ENCODE peak calls at places on chromosomes 11 and 22, in six cellular contexts. One of them, this sample, is unnamed.

GRCh38 chr11:120058931-120059330 is 79.0 kb downstream of the TRIM29 start:
- DNase-seq in PC-9: no peak
- DNase-seq in PC-3: no peak
- DNase-seq in HCT116: no peak
- DNase-seq in fibroblast of lung: no peak
- DNase-seq in hepatocyte: no peak
- DNase-seq in this sample: no peak

GRCh38 chr22:29700949-29701927 is 18.6 kb upstream of the CABP7 start:
- DNase-seq in PC-9: peak
- DNase-seq in PC-3: peak
- DNase-seq in HCT116: peak
- DNase-seq in fibroblast of lung: peak
- DNase-seq in hepatocyte: peak
- DNase-seq in this sample: no peak

GRCh38 chr11:129846508-129847335 is 31.1 kb downstream of the TMEM45B start:
- DNase-seq in PC-9: peak
- DNase-seq in PC-3: peak
- DNase-seq in HCT116: no peak
- DNase-seq in fibroblast of lung: peak
- DNase-seq in hepatocyte: peak
- DNase-seq in this sample: peak

GRCh38 chr22:50562523-50563409 is at the start of gene SYCE3:
- DNase-seq in PC-9: peak
- DNase-seq in PC-3: peak
- DNase-seq in HCT116: peak
- DNase-seq in fibroblast of lung: peak
- DNase-seq in hepatocyte: peak
- DNase-seq in this sample: peak

GRCh38 chr11:6320411-6321207 is at the start of gene CAVIN3:
- DNase-seq in PC-9: peak
- DNase-seq in PC-3: peak
- DNase-seq in HCT116: peak
- DNase-seq in fibroblast of lung: peak
- DNase-seq in hepatocyte: peak
- DNase-seq in this sample: peak

GRCh38 chr11:2348986-2349385 is 28.1 kb upstream of the CD81 start:
- DNase-seq in PC-9: no peak
- DNase-seq in PC-3: peak
- DNase-seq in HCT116: no peak
- DNase-seq in fibroblast of lung: peak
- DNase-seq in hepatocyte: no peak
- DNase-seq in this sample: peak

GRCh38 chr22:46518542-46519325 is 18.7 kb downstream of the CELSR1 start:
- DNase-seq in PC-9: no peak
- DNase-seq in PC-3: no peak
- DNase-seq in HCT116: no peak
- DNase-seq in fibroblast of lung: no peak
- DNase-seq in hepatocyte: no peak
- DNase-seq in this sample: no peak

GRCh38 chr11:112519749-112520148 is 259.1 kb upstream of the PLET1 start:
- DNase-seq in PC-9: no peak
- DNase-seq in PC-3: no peak
- DNase-seq in HCT116: no peak
- DNase-seq in fibroblast of lung: no peak
- DNase-seq in hepatocyte: no peak
- DNase-seq in this sample: no peak

GRCh38 chr11:132962026-132962425 is 570.3 kb downstream of the OPCML start:
- DNase-seq in PC-9: no peak
- DNase-seq in PC-3: no peak
- DNase-seq in HCT116: no peak
- DNase-seq in fibroblast of lung: peak
- DNase-seq in hepatocyte: peak
- DNase-seq in this sample: peak

GRCh38 chr11:75346912-75347647 is 4.4 kb downstream of the ARRB1 start:
- DNase-seq in PC-9: no peak
- DNase-seq in PC-3: no peak
- DNase-seq in HCT116: no peak
- DNase-seq in fibroblast of lung: peak
- DNase-seq in hepatocyte: no peak
- DNase-seq in this sample: no peak

GRCh38 chr11:58576792-58577440 is 1.3 kb upstream of the LPXN start:
- DNase-seq in PC-9: no peak
- DNase-seq in PC-3: peak
- DNase-seq in HCT116: no peak
- DNase-seq in fibroblast of lung: peak
- DNase-seq in hepatocyte: peak
- DNase-seq in this sample: peak

GRCh38 chr11:3056296-3057068 is 741 bp downstream of the CARS1 start:
- DNase-seq in PC-9: no peak
- DNase-seq in PC-3: peak
- DNase-seq in HCT116: no peak
- DNase-seq in fibroblast of lung: no peak
- DNase-seq in hepatocyte: no peak
- DNase-seq in this sample: peak

DNA sequence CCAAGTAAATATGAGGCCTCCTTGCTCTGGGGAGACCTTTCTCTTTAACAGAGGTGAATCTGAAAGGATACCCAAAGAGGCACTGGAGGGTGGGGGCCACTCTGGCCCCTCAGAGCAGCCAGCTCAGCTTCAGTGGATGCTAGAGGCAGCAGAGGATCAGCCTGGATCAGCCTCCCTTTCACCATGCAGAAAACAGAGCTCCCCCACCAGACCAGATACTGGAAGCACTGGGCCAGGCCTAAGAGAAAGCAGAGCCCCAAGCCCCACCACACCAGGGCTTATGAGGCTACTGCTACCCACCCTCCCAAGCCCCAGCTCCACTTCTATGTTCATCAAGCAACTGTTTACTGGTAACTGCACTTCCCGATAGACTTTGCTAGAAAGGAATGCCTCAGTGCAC is 4.0 kb upstream of the SLC43A3 start:
- DNase-seq in PC-9: no peak
- DNase-seq in PC-3: no peak
- DNase-seq in HCT116: no peak
- DNase-seq in fibroblast of lung: no peak
- DNase-seq in hepatocyte: no peak
- DNase-seq in this sample: no peak
- TF ChIP-seq CTCF in PC-9: no peak
- TF ChIP-seq CTCF in PC-3: no peak
- TF ChIP-seq CTCF in HCT116: no peak
- TF ChIP-seq CTCF in fibroblast of lung: no peak
- TF ChIP-seq CTCF in hepatocyte: no peak
- TF ChIP-seq CTCF in this sample: no peak

GRCh38 chr11:64230985-64231365 is 627 bp downstream of the DNAJC4 start:
- DNase-seq in PC-9: no peak
- DNase-seq in PC-3: no peak
- DNase-seq in HCT116: no peak
- DNase-seq in fibroblast of lung: no peak
- DNase-seq in hepatocyte: no peak
- DNase-seq in this sample: no peak

GRCh38 chr11:64229959-64230208 is 464 bp upstream of the DNAJC4 start:
- DNase-seq in PC-9: no peak
- DNase-seq in PC-3: no peak
- DNase-seq in HCT116: no peak
- DNase-seq in fibroblast of lung: no peak
- DNase-seq in hepatocyte: no peak
- DNase-seq in this sample: no peak

GRCh38 chr11:64230209-64230984 is at the start of gene DNAJC4:
- DNase-seq in PC-9: peak
- DNase-seq in PC-3: peak
- DNase-seq in HCT116: peak
- DNase-seq in fibroblast of lung: peak
- DNase-seq in hepatocyte: peak
- DNase-seq in this sample: peak

GRCh38 chr11:64227405-64227956 is 1.4 kb downstream of the NUDT22 start:
- DNase-seq in PC-9: no peak
- DNase-seq in PC-3: peak
- DNase-seq in HCT116: no peak
- DNase-seq in fibroblast of lung: peak
- DNase-seq in hepatocyte: no peak
- DNase-seq in this sample: peak

DNA sequence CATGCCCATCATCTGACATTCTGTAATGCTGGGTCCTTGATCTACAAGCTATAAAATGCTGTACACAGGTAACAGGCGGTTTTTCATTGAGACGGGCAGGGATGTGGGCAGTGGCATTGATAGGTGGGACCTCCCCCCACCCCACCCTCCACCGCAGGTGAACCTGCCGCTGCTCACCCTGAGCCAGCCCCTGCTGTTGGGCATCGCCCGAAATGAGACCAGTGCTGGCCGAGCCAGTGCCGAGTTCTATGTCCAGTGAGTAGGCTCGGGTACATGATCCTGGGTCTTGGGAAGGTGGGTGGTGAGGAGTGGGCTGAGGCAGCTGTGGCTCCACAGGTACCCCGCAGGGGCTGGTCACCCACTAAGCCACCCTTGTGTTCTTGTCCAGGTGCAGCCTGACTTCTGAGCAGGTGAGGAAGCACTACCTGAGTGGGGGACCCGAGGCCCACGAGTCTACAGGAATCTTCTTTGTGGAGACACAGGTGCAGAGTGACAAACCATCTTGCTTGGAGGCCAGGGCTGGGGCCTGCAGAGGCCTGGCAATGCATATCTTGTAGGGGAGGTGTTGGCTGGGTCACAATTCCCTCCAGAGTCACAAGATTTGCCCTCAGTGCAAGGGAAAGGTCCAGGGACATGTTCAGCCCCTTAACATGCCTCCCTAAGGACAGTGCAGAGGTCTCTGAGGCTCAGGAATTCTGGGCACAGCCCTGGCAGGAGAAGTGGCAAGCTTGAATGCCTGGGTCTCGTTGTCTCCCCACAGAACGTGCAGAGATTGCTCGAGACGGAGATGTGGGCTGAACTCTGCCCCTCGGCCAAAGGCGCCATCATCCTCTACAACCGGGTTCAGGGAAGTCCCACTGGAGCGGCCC is 1.0 kb upstream of the DNAJC4 start:
- DNase-seq in PC-9: no peak
- DNase-seq in PC-3: no peak
- DNase-seq in HCT116: no peak
- DNase-seq in fibroblast of lung: no peak
- DNase-seq in hepatocyte: no peak
- DNase-seq in this sample: no peak
- TF ChIP-seq EZH2 in PC-9: no peak
- TF ChIP-seq EZH2 in PC-3: no peak
- TF ChIP-seq EZH2 in HCT116: no peak
- TF ChIP-seq EZH2 in fibroblast of lung: no peak
- TF ChIP-seq EZH2 in hepatocyte: no peak
- TF ChIP-seq EZH2 in this sample: no peak

GRCh38 chr22:17888855-17889254 is 114.6 kb upstream of the BID start:
- DNase-seq in PC-9: no peak
- DNase-seq in PC-3: no peak
- DNase-seq in HCT116: no peak
- DNase-seq in fibroblast of lung: no peak
- DNase-seq in hepatocyte: no peak
- DNase-seq in this sample: no peak

GRCh38 chr22:17890245-17890671 is 116.0 kb upstream of the BID start:
- DNase-seq in PC-9: no peak
- DNase-seq in PC-3: peak
- DNase-seq in HCT116: no peak
- DNase-seq in fibroblast of lung: no peak
- DNase-seq in hepatocyte: peak
- DNase-seq in this sample: peak

GRCh38 chr22:17890892-17891291 is 116.6 kb upstream of the BID start:
- DNase-seq in PC-9: no peak
- DNase-seq in PC-3: no peak
- DNase-seq in HCT116: no peak
- DNase-seq in fibroblast of lung: no peak
- DNase-seq in hepatocyte: no peak
- DNase-seq in this sample: no peak

GRCh38 chr22:17893900-17894299 is 119.6 kb upstream of the BID start:
- DNase-seq in PC-9: no peak
- DNase-seq in PC-3: no peak
- DNase-seq in HCT116: no peak
- DNase-seq in fibroblast of lung: no peak
- DNase-seq in hepatocyte: no peak
- DNase-seq in this sample: no peak

DNA sequence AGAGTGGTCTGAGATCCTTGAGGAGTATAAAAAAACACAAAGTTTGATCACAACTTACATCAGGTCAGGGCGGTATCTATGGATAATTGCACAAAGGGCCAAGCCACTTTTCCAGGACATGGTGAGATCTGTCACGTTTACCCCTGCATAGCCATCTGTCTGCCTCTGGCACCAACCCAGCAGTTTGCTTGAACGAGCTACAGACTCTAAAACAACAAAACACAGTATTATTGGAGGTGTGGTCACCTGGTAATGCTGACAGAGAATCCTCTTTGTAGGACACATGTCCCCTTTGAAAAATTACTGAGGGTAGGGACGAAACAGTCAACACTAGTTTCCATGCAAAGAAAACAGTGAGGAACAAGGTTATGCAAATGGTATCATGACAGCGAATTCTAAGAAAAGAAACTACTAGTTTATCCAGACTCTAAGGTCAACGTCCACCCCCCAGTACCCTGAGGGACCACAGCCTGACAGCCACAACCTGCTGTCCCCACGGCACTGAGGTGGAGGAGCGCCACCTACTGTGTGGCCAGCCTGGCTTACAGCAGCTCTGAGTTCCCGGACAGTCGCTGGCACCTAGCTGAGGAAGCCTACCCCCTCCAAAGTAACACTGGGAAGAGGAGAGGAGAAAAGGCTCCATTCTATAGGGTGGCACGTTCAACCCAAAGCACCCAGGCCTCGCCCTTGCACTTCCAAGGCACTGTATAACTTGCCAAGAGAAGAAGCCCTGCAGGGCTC is 117.3 kb upstream of the BID start:
- DNase-seq in PC-9: no peak
- DNase-seq in PC-3: no peak
- DNase-seq in HCT116: no peak
- DNase-seq in fibroblast of lung: no peak
- DNase-seq in hepatocyte: peak
- DNase-seq in this sample: no peak
- TF ChIP-seq CTCF in PC-9: no peak
- TF ChIP-seq CTCF in PC-3: peak
- TF ChIP-seq CTCF in HCT116: peak
- TF ChIP-seq CTCF in fibroblast of lung: no peak
- TF ChIP-seq CTCF in hepatocyte: peak
- TF ChIP-seq CTCF in this sample: peak

DNA sequence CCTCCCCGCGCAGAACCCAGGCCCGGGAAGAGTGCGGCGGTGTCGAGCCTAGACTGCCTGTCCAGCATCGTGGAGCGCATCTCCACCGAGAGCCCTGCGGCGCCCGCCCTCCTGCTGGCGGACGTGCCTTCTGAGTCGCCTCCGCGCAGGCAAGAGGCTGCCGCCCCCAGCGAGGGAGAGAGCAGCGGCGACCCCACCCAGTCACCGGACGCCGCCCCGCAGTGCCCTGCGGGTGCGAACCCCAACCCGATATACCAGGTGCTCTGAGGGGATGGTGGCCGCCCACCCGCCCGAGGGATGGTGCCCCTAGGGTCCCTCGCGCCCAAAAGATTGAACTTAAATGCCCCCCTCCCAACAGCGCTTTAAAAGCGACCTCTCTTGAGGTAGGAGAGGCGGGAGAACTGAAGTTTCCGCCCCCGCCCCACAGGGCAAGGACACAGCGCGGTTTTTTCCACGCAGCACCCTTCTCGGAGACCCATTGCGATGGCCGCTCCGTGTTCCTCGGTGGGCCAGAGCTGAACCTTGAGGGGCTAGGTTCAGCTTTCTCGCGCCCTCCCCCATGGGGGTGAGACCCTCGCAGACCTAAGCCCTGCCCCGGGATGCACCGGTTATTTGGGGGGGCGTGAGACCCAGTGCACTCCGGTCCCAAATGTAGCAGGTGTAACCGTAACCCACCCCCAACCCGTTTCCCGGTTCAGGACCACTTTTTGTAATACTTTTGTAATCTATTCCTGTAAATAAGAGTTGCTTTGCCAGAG is 2.0 kb downstream of the MYOD1 start:
- DNase-seq in PC-9: no peak
- DNase-seq in PC-3: no peak
- DNase-seq in HCT116: no peak
- DNase-seq in fibroblast of lung: no peak
- DNase-seq in hepatocyte: no peak
- DNase-seq in this sample: no peak
- TF ChIP-seq EZH2 in PC-9: no peak
- TF ChIP-seq EZH2 in PC-3: no peak
- TF ChIP-seq EZH2 in HCT116: no peak
- TF ChIP-seq EZH2 in fibroblast of lung: peak
- TF ChIP-seq EZH2 in hepatocyte: no peak
- TF ChIP-seq EZH2 in this sample: peak

This sample was measured in mammary epithelial cell.